ENCODE peak calls at places on chromosomes 4 and X, in five cellular contexts. E is HepG2, T is SK-N-SH, B is K562, X is GM12878. A is an unnamed sample.

GRCh38 chrX:42954880-42955279 is 176.9 kb upstream of the PPP1R2C start:
- DNase-seq in E (no peak), T (no peak), B (no peak), X (no peak), A (no peak)

GRCh38 chrX:101368800-101369199 is 17.2 kb downstream of the BTK start:
- DNase-seq in E (no peak), T (no peak), B (no peak), X (no peak), A (no peak)

GRCh38 chr4:105350859-105351494 is 122.9 kb downstream of the PPA2 start:
- DNase-seq in E (no peak), T (no peak), B (no peak), X (no peak), A (no peak)

GRCh38 chrX:129983575-129984131 is 1.2 kb downstream of the BCORL1 start:
- DNase-seq in E (no peak), T (peak), B (peak), X (no peak), A (no peak)

GRCh38 chr4:125780159-125780558 is 465.4 kb downstream of the FAT4 start:
- DNase-seq in E (no peak), T (no peak), B (no peak), X (no peak), A (no peak)

GRCh38 chrX:131763674-131764073 is 219.8 kb downstream of the OR13H1 start:
- DNase-seq in E (no peak), T (peak), B (peak), X (peak), A (peak)

GRCh38 chr4:38663021-38663800 is 788 bp upstream of the KLF3 start:
- DNase-seq in E (no peak), T (no peak), B (no peak), X (no peak), A (peak)

GRCh38 chr4:78799551-78800495 is 23.7 kb downstream of the BMP2K start:
- DNase-seq in E (no peak), T (no peak), B (peak), X (no peak), A (no peak)

GRCh38 chrX:22247169-22247568 is 25.5 kb upstream of the CBLL2 start:
- DNase-seq in E (no peak), T (no peak), B (no peak), X (no peak), A (no peak)

GRCh38 chrX:118666521-118666920 is 60.9 kb upstream of the IL13RA1 start:
- DNase-seq in E (peak), T (no peak), B (no peak), X (no peak), A (no peak)

GRCh38 chrX:38212246-38212645 is 8.4 kb downstream of the SRPX start:
- DNase-seq in E (no peak), T (no peak), B (no peak), X (no peak), A (no peak)

GRCh38 chr4:126977306-126977705 is 655.5 kb upstream of the INTU start:
- DNase-seq in E (no peak), T (no peak), B (no peak), X (no peak), A (peak)

GRCh38 chr4:78784255-78784654 is 8.1 kb downstream of the BMP2K start:
- DNase-seq in E (no peak), T (no peak), B (no peak), X (no peak), A (no peak)

GRCh38 chrX:12206413-12206812 is 68.1 kb downstream of the FRMPD4 start:
- DNase-seq in E (no peak), T (no peak), B (no peak), X (no peak), A (no peak)

GRCh38 chr4:16294455-16294854 is 68.2 kb upstream of the TAPT1 start:
- DNase-seq in E (no peak), T (no peak), B (no peak), X (no peak), A (no peak)

GRCh38 chrX:47991263-47992092 is 12.3 kb downstream of the ZNF182 start:
- DNase-seq in E (no peak), T (no peak), B (no peak), X (no peak), A (no peak)

GRCh38 chr4:152448038-152448437 is 87.9 kb downstream of the FBXW7 start:
- DNase-seq in E (no peak), T (no peak), B (no peak), X (no peak), A (peak)

GRCh38 chrX:72026341-72027023 is 105.2 kb downstream of the RTL5 start:
- DNase-seq in E (no peak), T (no peak), B (no peak), X (no peak), A (no peak)

GRCh38 chr4:140185725-140186124 is 31.7 kb upstream of the MAML3 start:
- DNase-seq in E (no peak), T (no peak), B (no peak), X (no peak), A (no peak)

GRCh38 chrX:154350429-154351182 is 23.8 kb downstream of the FLNA start:
- DNase-seq in E (no peak), T (no peak), B (no peak), X (no peak), A (no peak)

GRCh38 chr4:161554372-161554990 is 609.3 kb downstream of the FSTL5 start:
- DNase-seq in E (no peak), T (no peak), B (no peak), X (no peak), A (no peak)

GRCh38 chr4:138494931-138495330 is 252.8 kb upstream of the SLC7A11 start:
- DNase-seq in E (peak), T (no peak), B (no peak), X (peak), A (peak)

GRCh38 chrX:3728454-3728853 is 15.0 kb upstream of the PRKX start:
- DNase-seq in E (no peak), T (no peak), B (no peak), X (no peak), A (no peak)

GRCh38 chr4:94348705-94349104 is 6.1 kb upstream of the HPGDS start:
- DNase-seq in E (no peak), T (no peak), B (no peak), X (no peak), A (no peak)

GRCh38 chr4:173301518-173302201 is 32.5 kb downstream of the HMGB2 start:
- DNase-seq in E (no peak), T (peak), B (peak), X (no peak), A (no peak)

GRCh38 chrX:133723930-133724329 is 261.5 kb downstream of the GPC3 start:
- DNase-seq in E (peak), T (no peak), B (no peak), X (no peak), A (no peak)

DNA sequence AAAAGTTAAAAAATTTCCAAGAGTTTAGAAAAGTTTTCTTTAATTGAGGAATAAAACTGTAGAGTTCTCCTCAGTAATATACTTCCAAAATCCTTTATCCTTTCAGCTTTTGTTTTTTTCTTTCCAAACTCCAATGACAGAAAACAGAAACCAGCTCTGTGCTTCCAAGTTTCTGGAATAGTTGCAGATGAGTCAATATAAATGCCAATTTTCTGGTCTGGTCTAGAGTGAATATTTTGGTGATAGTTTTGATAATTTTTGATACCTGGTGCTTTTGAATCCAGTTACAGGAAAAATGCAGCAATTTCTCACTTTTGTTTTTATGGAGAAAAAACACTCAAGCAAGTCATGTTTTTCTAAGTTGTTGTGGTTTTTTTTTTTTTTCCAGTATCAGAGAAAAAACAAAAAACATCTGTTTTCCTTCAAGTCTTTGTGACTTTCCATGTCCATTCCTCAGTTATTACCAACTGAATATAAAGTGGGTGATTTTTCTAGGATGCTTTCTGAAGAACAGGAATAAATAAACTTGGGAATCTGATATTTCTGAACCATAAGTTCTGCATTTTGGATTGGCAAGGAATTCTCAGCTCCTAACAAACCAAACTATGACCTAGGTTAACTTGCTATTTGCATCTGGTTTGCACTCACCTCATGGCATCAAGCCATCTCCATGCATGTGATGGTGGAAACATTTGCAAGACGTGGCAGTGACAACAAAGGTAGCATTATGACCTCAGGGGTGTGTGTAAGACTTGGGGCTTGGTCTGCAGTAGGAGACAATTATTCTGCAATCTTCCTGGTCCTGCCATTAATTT is 139.1 kb downstream of the VEGFC start:
- DNase-seq in E (no peak), T (no peak), B (no peak), X (no peak), A (no peak)
- TF ChIP-seq FOXM1 in E (no peak), T (no peak), B (no peak), X (no peak), A (no peak)

GRCh38 chrX:68196939-68197791 is 236.1 kb downstream of the OPHN1 start:
- DNase-seq in E (peak), T (peak), B (peak), X (no peak), A (peak)
- TF ChIP-seq FOXM1 in E (no peak), T (no peak), B (no peak), X (no peak), A (no peak)

GRCh38 chr4:150104401-150105027 is 26.3 kb downstream of the DCLK2 start:
- DNase-seq in E (no peak), T (no peak), B (no peak), X (no peak), A (no peak)
- TF ChIP-seq FOXM1 in E (no peak), T (no peak), B (no peak), X (no peak), A (no peak)

GRCh38 chrX:10015711-10016515 is 48.8 kb downstream of the CLDN34 start:
- DNase-seq in E (no peak), T (peak), B (peak), X (no peak), A (no peak)

GRCh38 chrX:10012776-10013175 is 45.6 kb downstream of the CLDN34 start:
- DNase-seq in E (no peak), T (no peak), B (no peak), X (no peak), A (no peak)

GRCh38 chrX:10011991-10012390 is 44.8 kb downstream of the CLDN34 start:
- DNase-seq in E (no peak), T (no peak), B (no peak), X (no peak), A (no peak)

GRCh38 chrX:10016516-10017132 is 49.5 kb downstream of the CLDN34 start:
- DNase-seq in E (no peak), T (no peak), B (no peak), X (no peak), A (no peak)

DNA sequence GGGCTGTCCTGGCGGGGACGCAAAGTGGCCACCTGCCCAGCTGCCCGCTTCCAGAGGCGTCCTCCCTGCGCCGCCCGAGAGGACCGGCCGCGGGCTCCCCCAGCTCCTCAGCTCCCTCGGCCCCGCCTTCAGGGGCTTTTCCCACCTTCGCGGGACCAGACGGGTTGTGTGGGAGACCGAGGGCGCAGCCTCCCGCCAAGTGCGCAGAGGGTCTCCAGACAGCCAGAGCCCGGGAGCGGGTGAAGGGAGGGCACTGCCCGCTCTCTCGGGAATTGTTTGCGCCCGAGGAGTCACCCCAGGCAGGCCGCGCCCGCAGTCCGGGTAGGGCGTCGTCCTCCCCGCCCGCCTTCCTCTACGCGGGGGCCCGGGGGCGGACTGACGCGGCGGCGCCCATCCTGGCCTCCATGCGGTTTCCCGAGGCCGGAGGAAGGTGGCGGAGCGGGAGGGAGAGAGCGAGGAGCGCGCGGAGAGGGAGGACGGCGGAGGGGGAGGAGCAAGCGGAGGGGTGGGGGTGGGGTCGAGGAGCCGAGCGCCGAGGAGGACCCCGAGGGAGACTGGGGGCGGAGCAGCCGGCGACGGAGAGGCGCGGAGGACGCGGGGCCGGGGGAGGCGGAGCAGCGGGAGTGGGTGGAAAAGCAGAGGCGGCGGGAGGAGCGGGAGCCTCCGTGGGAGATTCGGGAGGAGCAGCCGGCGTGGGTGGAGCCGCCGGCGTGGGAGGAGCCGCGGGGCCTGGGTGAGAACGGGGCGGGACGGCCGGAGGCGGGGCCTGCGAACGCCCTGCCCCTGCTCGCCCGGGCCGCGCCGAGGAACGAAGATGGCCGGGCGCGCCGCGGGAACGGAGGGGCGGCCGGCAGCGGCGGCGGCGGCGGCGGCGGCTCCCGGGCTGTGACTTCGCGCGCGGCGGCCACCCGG is 47.6 kb downstream of the CLDN34 start:
- DNase-seq in E (peak), T (peak), B (peak), X (no peak), A (peak)
- TF ChIP-seq FOXM1 in E (no peak), T (no peak), B (no peak), X (no peak), A (no peak)

GRCh38 chr4:6474705-6475457 is 2.5 kb upstream of the PPP2R2C start:
- DNase-seq in E (no peak), T (no peak), B (no peak), X (no peak), A (no peak)

GRCh38 chr4:6475492-6476020 is 3.1 kb upstream of the PPP2R2C start:
- DNase-seq in E (no peak), T (no peak), B (no peak), X (no peak), A (no peak)

GRCh38 chr4:6476893-6477292 is 4.5 kb upstream of the PPP2R2C start:
- DNase-seq in E (no peak), T (no peak), B (no peak), X (no peak), A (no peak)

GRCh38 chr4:6478546-6479220 is 6.3 kb upstream of the PPP2R2C start:
- DNase-seq in E (no peak), T (no peak), B (no peak), X (no peak), A (no peak)

GRCh38 chr4:6480532-6481088 is 8.2 kb upstream of the PPP2R2C start:
- DNase-seq in E (no peak), T (no peak), B (no peak), X (no peak), A (no peak)
- TF ChIP-seq FOXM1 in E (no peak), T (no peak), B (no peak), X (no peak), A (no peak)

GRCh38 chr4:101019941-101020401 is 327.4 kb downstream of the PPP3CA start:
- DNase-seq in E (peak), T (no peak), B (no peak), X (peak), A (no peak)
- TF ChIP-seq FOXM1 in E (no peak), T (no peak), B (no peak), X (no peak), A (no peak)

DNA sequence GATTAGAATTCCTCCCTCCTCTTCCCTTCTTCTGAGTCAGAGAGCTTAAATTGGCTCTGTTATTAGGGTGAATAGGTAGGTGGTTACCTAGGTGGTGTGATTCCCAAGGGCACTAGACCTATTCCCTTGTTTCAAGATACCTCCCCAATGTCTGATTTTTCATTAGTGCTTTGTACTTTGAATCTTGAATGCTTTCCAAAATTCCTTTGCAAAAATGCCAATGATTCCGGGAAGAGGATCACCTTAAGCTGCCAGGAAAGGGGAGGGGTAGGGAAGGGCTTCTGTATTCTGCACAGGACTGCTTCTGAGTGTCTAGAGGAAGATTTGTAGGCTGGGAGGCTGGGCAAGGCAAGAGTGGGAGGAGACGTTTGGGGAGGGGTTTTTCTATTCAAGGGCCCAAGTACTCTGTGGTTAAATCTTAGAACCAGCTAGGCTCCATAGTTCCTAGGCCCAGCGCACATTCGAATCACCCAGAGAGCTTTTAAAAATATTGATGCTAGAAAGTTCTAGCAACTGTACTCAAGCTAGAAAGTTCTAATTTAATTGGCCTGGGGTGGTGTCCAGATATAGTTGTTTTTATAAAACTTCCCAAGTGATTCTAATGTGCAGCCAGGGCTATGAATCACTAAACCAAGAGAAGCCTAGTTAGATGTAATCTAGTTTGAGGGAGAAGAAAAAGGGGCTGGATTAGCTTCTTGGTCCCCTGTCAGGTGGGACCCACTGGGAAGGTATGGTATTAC is 24.2 kb upstream of the MSN start:
- DNase-seq in E (no peak), T (no peak), B (no peak), X (no peak), A (no peak)
- TF ChIP-seq FOXM1 in E (no peak), T (no peak), B (no peak), X (no peak), A (no peak)

DNA sequence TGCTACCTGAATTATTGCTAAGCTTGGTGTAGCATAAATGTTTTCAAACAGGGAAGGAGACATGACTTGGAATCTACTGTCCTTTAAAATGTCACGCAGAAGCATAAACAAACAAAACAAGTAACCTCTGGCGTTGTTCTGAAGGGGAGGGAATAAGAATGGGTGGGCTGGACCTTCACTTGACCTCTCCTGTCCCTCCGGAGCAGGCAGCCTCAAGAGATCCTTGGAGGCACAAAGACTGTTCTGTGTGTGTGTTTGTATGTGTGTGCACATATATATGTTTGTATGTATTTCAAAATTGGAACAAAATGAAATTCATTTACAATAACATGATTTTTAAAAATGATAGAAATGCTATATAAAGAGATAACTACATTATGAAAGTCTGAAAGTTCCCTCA is 91.3 kb upstream of the DCLK2 start:
- DNase-seq in E (no peak), T (no peak), B (no peak), X (no peak), A (no peak)
- TF ChIP-seq FOXM1 in E (no peak), T (no peak), B (no peak), X (no peak), A (no peak)